ENCODE peak calls at places on chromosomes 6 and 20, in nine cellular contexts. D, E, B, H, P, R, O, X and I are unnamed samples.

GRCh38 chr6:119350202-119351004 is 842 bp upstream of the MAN1A1 start:
- DNase-seq in B (peak; percentile 21), D (peak; percentile 33), X (peak; percentile 77), R (no peak), H (no peak), E (peak; percentile 69), P (peak; percentile 2), O (peak; percentile 38), I (peak; percentile 69)

GRCh38 chr20:17657079-17657825 is 24.8 kb downstream of the RRBP1 start:
- DNase-seq in H (no peak), D (no peak), R (no peak), B (no peak), X (no peak), E (no peak), O (no peak), P (no peak), I (no peak)

GRCh38 chr6:55974688-55975087 is 99.3 kb upstream of the BMP5 start:
- DNase-seq in R (no peak), D (no peak), B (no peak), O (no peak), X (no peak), E (no peak), P (peak; percentile 1), H (no peak), I (no peak)

GRCh38 chr20:1137236-1137635 is 18.8 kb downstream of the PSMF1 start:
- DNase-seq in D (no peak), E (no peak), X (no peak), P (no peak), O (no peak), H (no peak), B (no peak), R (no peak), I (no peak)

GRCh38 chr6:134740473-134741192 is 209.3 kb downstream of the ALDH8A1 start:
- DNase-seq in P (peak; percentile 82), O (no peak), E (no peak), H (no peak), X (peak; percentile 74), D (peak; percentile 71), B (no peak), R (no peak), I (peak; percentile 79)

GRCh38 chr20:50534567-50534966 is 24.4 kb downstream of the PTPN1 start:
- DNase-seq in H (no peak), P (peak; percentile 47), X (peak; percentile 46), E (no peak), O (no peak), B (no peak), R (peak; percentile 72), D (peak; percentile 93), I (peak; percentile 87)

GRCh38 chr6:127732927-127733326 is 156.0 kb downstream of the C6orf58 start:
- DNase-seq in R (no peak), D (no peak), B (no peak), H (no peak), O (no peak), P (no peak), E (no peak), X (no peak), I (no peak)

GRCh38 chr6:36636283-36636682 is 42.1 kb downstream of the SRSF3 start:
- DNase-seq in H (no peak), P (no peak), B (no peak), X (no peak), R (no peak), E (no peak), O (no peak), D (no peak), I (no peak)

GRCh38 chr6:131914967-131915751 is 36.0 kb downstream of the CCN2 start:
- DNase-seq in H (peak; percentile 54), E (peak; percentile 72), R (peak; percentile 66), B (peak; percentile 27), P (peak; percentile 56), X (peak; percentile 89), D (peak; percentile 82), O (peak; percentile 54), I (peak; percentile 68)

GRCh38 chr6:33297956-33298772 is 578 bp downstream of the RGL2 start:
- DNase-seq in P (peak; percentile 76), R (no peak), D (peak; percentile 92), B (peak; percentile 56), H (peak; percentile 82), X (peak; percentile 91), E (peak; percentile 78), O (peak; percentile 66), I (peak; percentile 68)

GRCh38 chr6:5950448-5950847 is 56.3 kb downstream of the NRN1 start:
- DNase-seq in R (no peak), H (no peak), D (peak; percentile 31), X (no peak), E (peak; percentile 61), B (no peak), P (peak; percentile 34), O (peak; percentile 34), I (peak; percentile 34)